ENCODE peak calls at places on chromosomes 16 and 17, in four cellular contexts. M is HepG2, E is HCT116, S is SK-N-SH. D is an unnamed sample.
A peak's percentile ranks its signal among the peaks of the same experiment; 100 is the strongest.

GRCh38 chr17:76626442-76626841 is 17.1 kb downstream of the ST6GALNAC1 start:
- DNase-seq in M (no peak), E (no peak), S (no peak), D (no peak)

GRCh38 chr17:57604771-57605733 is 140.0 kb downstream of the CCDC182 start:
- DNase-seq in M (no peak), E (no peak), S (peak; percentile 89), D (peak; percentile 30)

GRCh38 chr16:49602201-49603041 is 228.8 kb downstream of the C16orf78 start:
- DNase-seq in M (no peak), E (no peak), S (no peak), D (peak; percentile 2)

GRCh38 chr16:58381661-58382060 is 10.6 kb upstream of the GINS3 start:
- DNase-seq in M (no peak), E (no peak), S (no peak), D (no peak)

GRCh38 chr16:59192551-59193199 is 458.6 kb upstream of the GOT2 start:
- DNase-seq in M (peak; percentile 42), E (no peak), S (peak; percentile 33), D (peak; percentile 30)

GRCh38 chr16:14095883-14096551 is 24.9 kb downstream of the MRTFB start:
- DNase-seq in M (no peak), E (peak; percentile 76), S (no peak), D (peak; percentile 63)

GRCh38 chr17:48240122-48240521 is 132.6 kb downstream of the SNX11 start:
- DNase-seq in M (no peak), E (no peak), S (no peak), D (no peak)

GRCh38 chr16:20676268-20676828 is 21.1 kb downstream of the ACSM1 start:
- DNase-seq in M (no peak), E (no peak), S (no peak), D (no peak)

GRCh38 chr16:57525761-57526160 is 10.6 kb downstream of the CCDC102A start:
- DNase-seq in M (no peak), E (no peak), S (no peak), D (no peak)

GRCh38 chr16:73166972-73167550 is 119.1 kb upstream of the ZFHX3 start:
- DNase-seq in M (no peak), E (no peak), S (peak; percentile 51), D (no peak)

GRCh38 chr17:79851461-79851817 is 12.2 kb upstream of the CBX4 start:
- DNase-seq in M (no peak), E (peak; percentile 91), S (no peak), D (no peak)

GRCh38 chr17:40552806-40553693 is 12.2 kb downstream of the CCR7 start:
- DNase-seq in M (no peak), E (no peak), S (no peak), D (no peak)

GRCh38 chr17:45087496-45087975 is 26.4 kb downstream of the NMT1 start:
- DNase-seq in M (no peak), E (no peak), S (no peak), D (no peak)

GRCh38 chr17:28763804-28764266 is 20.0 kb downstream of the TRAF4 start:
- DNase-seq in M (peak; percentile 68), E (peak; percentile 53), S (peak; percentile 78), D (peak; percentile 58)

GRCh38 chr17:39939588-39940419 is 12.3 kb downstream of the LRRC3C start:
- DNase-seq in M (no peak), E (no peak), S (peak; percentile 84), D (no peak)

GRCh38 chr17:39979865-39980401 is 674 bp upstream of the PSMD3 start:
- DNase-seq in M (peak; percentile 48), E (no peak), S (peak; percentile 67), D (no peak)

GRCh38 chr17:39925282-39926134 is 1.9 kb downstream of the ORMDL3 start:
- DNase-seq in M (no peak), E (no peak), S (no peak), D (no peak)

GRCh38 chr16:83843657-83844056 is 35.9 kb downstream of the HSBP1 start:
- DNase-seq in M (no peak), E (no peak), S (no peak), D (no peak)

GRCh38 chr17:35063514-35064223 is at the start of gene RFFL:
- DNase-seq in M (peak; percentile 98), E (peak; percentile 91), S (peak; percentile 23), D (peak; percentile 90)

GRCh38 chr16:53504161-53504663 is 1.2 kb upstream of the AKTIP start:
- DNase-seq in M (no peak), E (no peak), S (peak; percentile 49), D (no peak)

GRCh38 chr17:39270923-39271322 is 45.2 kb upstream of the STAC2 start:
- DNase-seq in M (no peak), E (peak; percentile 8), S (no peak), D (peak; percentile 39)

GRCh38 chr17:31492880-31493655 is 101.6 kb downstream of the RAB11FIP4 start:
- DNase-seq in M (no peak), E (no peak), S (no peak), D (no peak)

GRCh38 chr16:46801428-46802049 is 29.4 kb downstream of the C16orf87 start:
- DNase-seq in M (peak; percentile 43), E (no peak), S (peak; percentile 44), D (peak; percentile 48)

GRCh38 chr17:28725660-28726395 is at the start of gene TLCD1:
- DNase-seq in M (peak; percentile 68), E (no peak), S (peak; percentile 92), D (peak; percentile 74)

GRCh38 chr16:86578499-86579267 is at the start of gene FOXL1:
- DNase-seq in M (no peak), E (no peak), S (no peak), D (no peak)
- TF ChIP-seq JUND in M (no peak), E (no peak), S (no peak), D (no peak)

GRCh38 chr17:17722906-17723353 is 41.7 kb downstream of the RAI1 start:
- DNase-seq in M (no peak), E (no peak), S (peak; percentile 48), D (no peak)

GRCh38 chr17:17725853-17726720 is 44.8 kb downstream of the RAI1 start:
- DNase-seq in M (no peak), E (no peak), S (peak; percentile 51), D (no peak)

GRCh38 chr17:17724991-17725852 is 44.0 kb downstream of the RAI1 start:
- DNase-seq in M (no peak), E (no peak), S (peak; percentile 69), D (no peak)

GRCh38 chr17:17723354-17724261 is 42.4 kb downstream of the RAI1 start:
- DNase-seq in M (no peak), E (no peak), S (peak; percentile 87), D (peak; percentile 50)

GRCh38 chr17:17724307-17724921 is 43.2 kb downstream of the RAI1 start:
- DNase-seq in M (no peak), E (no peak), S (peak; percentile 87), D (no peak)
- TF ChIP-seq JUND in M (no peak), E (no peak), S (no peak), D (no peak)

GRCh38 chr17:19569785-19570496 is 36.3 kb downstream of the SLC47A1 start:
- DNase-seq in M (no peak), E (no peak), S (no peak), D (no peak)

GRCh38 chr17:19567216-19568015 is 33.8 kb downstream of the SLC47A1 start:
- DNase-seq in M (no peak), E (no peak), S (no peak), D (no peak)

GRCh38 chr17:19566176-19566575 is 32.5 kb downstream of the SLC47A1 start:
- DNase-seq in M (no peak), E (no peak), S (no peak), D (no peak)

GRCh38 chr17:19570497-19571151 is 37.0 kb downstream of the SLC47A1 start:
- DNase-seq in M (no peak), E (no peak), S (no peak), D (no peak)

DNA sequence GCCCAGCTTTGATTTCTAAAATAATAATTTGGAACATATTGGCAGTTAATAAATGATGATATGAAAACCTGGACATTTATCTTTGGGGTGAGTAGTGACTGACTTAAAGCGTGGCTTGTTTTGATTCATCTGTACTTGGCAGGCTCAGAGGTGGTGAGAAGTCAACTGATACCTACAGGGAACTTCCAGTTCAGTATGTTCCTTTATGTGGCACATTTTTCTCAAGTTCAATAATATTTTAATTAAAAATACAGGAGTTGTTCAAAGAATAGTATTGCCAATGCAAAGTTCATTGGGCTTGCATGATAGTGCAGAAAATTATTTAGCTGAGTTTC is 34.3 kb downstream of the SLC47A1 start:
- DNase-seq in M (no peak), E (no peak), S (no peak), D (no peak)
- TF ChIP-seq JUND in M (no peak), E (no peak), S (no peak), D (no peak)

GRCh38 chr17:63398680-63399079 is 47.4 kb downstream of the CYB561 start:
- DNase-seq in M (no peak), E (no peak), S (no peak), D (no peak)
- TF ChIP-seq JUND in M (no peak), E (no peak), S (no peak), D (no peak)

DNA sequence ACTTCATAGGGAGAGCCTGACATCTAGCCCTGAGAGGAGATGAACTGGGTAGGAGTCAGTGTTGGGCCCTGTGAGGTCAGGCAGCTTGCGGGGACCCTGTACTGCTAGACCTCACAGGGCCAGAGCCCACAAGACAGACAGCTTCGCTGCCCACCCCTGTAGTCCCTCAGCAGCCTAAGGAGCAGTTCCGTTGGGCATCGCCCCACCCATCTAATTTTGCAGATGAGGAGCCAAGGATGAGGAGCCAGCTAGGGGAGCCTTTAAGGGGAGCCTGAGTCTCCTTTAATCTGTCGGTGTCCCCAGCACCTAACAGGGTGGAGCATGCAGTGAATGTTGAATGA is 755 bp upstream of the TUFM start:
- DNase-seq in M (no peak), E (no peak), S (no peak), D (no peak)
- TF ChIP-seq JUND in M (no peak), E (no peak), S (no peak), D (no peak)

D was measured in T47D.